ENCODE peak calls at places on chromosomes 16 and 17, in five cellular contexts. One of them, this sample, is unnamed.
A peak's percentile ranks its signal among the peaks of the same experiment; 100 is the strongest.

GRCh38 chr16:75494696-75495601 is at the start of gene CHST6:
- DNase-seq in SHP77: no peak
- DNase-seq in fibroblast of mammary gland: peak; percentile 38
- DNase-seq in ACHN: peak; percentile 64
- DNase-seq in fibroblast of the aortic adventitia: no peak
- DNase-seq in this sample: no peak

GRCh38 chr17:48804936-48805411 is 12.1 kb downstream of the TTLL6 start:
- DNase-seq in SHP77: peak; percentile 63
- DNase-seq in fibroblast of the aortic adventitia: peak; percentile 52
- DNase-seq in ACHN: peak; percentile 83
- DNase-seq in fibroblast of mammary gland: peak; percentile 39
- DNase-seq in this sample: peak; percentile 78

GRCh38 chr17:37701424-37702020 is 43.3 kb downstream of the HNF1B start:
- DNase-seq in ACHN: peak; percentile 46
- DNase-seq in fibroblast of the aortic adventitia: peak; percentile 24
- DNase-seq in fibroblast of mammary gland: peak; percentile 18
- DNase-seq in SHP77: no peak
- DNase-seq in this sample: no peak

GRCh38 chr16:89332248-89333245 is 115.0 kb downstream of the ZNF778 start:
- DNase-seq in fibroblast of mammary gland: peak; percentile 37
- DNase-seq in SHP77: no peak
- DNase-seq in ACHN: no peak
- DNase-seq in fibroblast of the aortic adventitia: no peak
- DNase-seq in this sample: no peak

GRCh38 chr16:75733305-75734141 is 7.2 kb upstream of the CPHXL start:
- DNase-seq in fibroblast of mammary gland: peak; percentile 92
- DNase-seq in SHP77: no peak
- DNase-seq in fibroblast of the aortic adventitia: peak; percentile 97
- DNase-seq in ACHN: no peak
- DNase-seq in this sample: no peak

GRCh38 chr17:81960130-81960958 is 643 bp downstream of the NOTUM start:
- DNase-seq in fibroblast of mammary gland: no peak
- DNase-seq in ACHN: no peak
- DNase-seq in fibroblast of the aortic adventitia: no peak
- DNase-seq in SHP77: no peak
- DNase-seq in this sample: no peak

GRCh38 chr17:8397636-8398035 is at the start of gene RNF222:
- DNase-seq in fibroblast of mammary gland: no peak
- DNase-seq in fibroblast of the aortic adventitia: no peak
- DNase-seq in SHP77: no peak
- DNase-seq in ACHN: no peak
- DNase-seq in this sample: no peak

GRCh38 chr17:80944326-80944725 is 47.3 kb upstream of the CHMP6 start:
- DNase-seq in fibroblast of mammary gland: no peak
- DNase-seq in ACHN: no peak
- DNase-seq in fibroblast of the aortic adventitia: no peak
- DNase-seq in SHP77: no peak
- DNase-seq in this sample: no peak

GRCh38 chr17:82424863-82425159 is 6.4 kb upstream of the OGFOD3 start:
- DNase-seq in fibroblast of the aortic adventitia: no peak
- DNase-seq in SHP77: no peak
- DNase-seq in fibroblast of mammary gland: no peak
- DNase-seq in ACHN: no peak
- DNase-seq in this sample: no peak

GRCh38 chr17:17062356-17062755 is 20.1 kb downstream of the MPRIP start:
- DNase-seq in ACHN: no peak
- DNase-seq in fibroblast of the aortic adventitia: peak; percentile 44
- DNase-seq in fibroblast of mammary gland: peak; percentile 74
- DNase-seq in SHP77: no peak
- DNase-seq in this sample: no peak

GRCh38 chr17:32518856-32519768 is 32.3 kb downstream of the CDK5R1 start:
- DNase-seq in fibroblast of the aortic adventitia: no peak
- DNase-seq in fibroblast of mammary gland: peak; percentile 27
- DNase-seq in ACHN: peak; percentile 26
- DNase-seq in SHP77: peak; percentile 44
- DNase-seq in this sample: peak; percentile 77

GRCh38 chr17:73498854-73499597 is 145.2 kb downstream of the SDK2 start:
- DNase-seq in fibroblast of mammary gland: no peak
- DNase-seq in fibroblast of the aortic adventitia: no peak
- DNase-seq in ACHN: no peak
- DNase-seq in SHP77: no peak
- DNase-seq in this sample: no peak

GRCh38 chr16:11129378-11129781 is 126.6 kb downstream of the SOCS1 start:
- DNase-seq in ACHN: no peak
- DNase-seq in SHP77: no peak
- DNase-seq in fibroblast of mammary gland: peak; percentile 83
- DNase-seq in fibroblast of the aortic adventitia: peak; percentile 72
- DNase-seq in this sample: no peak

This sample was measured in cardiac septum.